ENCODE peak calls at places on chromosomes 5 and 9, in nine cellular contexts. A is lung; O is Karpas-422; P is GM23248; L is uterus; G is CD8-positive, alpha-beta memory T cell; M is mesendoderm; U is HCT116; N is CD4-positive, alpha-beta T cell. Z is an unnamed sample.

GRCh38 chr5:180367991-180368390 is 14.9 kb upstream of the GFPT2 start:
- DNase-seq in A (no peak), O (no peak), P (no peak), L (no peak), G (no peak), M (no peak), U (no peak), N (no peak), Z (no peak)

GRCh38 chr5:160134332-160134731 is 15.1 kb upstream of the PWWP2A start:
- DNase-seq in A (no peak), O (no peak), P (no peak), L (no peak), G (no peak), M (no peak), U (no peak), N (no peak), Z (no peak)

GRCh38 chr5:73232266-73233041 is 59.5 kb downstream of the TMEM174 start:
- DNase-seq in A (no peak), O (no peak), P (peak), L (no peak), G (no peak), M (peak), U (no peak), N (no peak), Z (no peak)

GRCh38 chr9:18747590-18747989 is 273.6 kb downstream of the ADAMTSL1 start:
- DNase-seq in A (no peak), O (no peak), P (peak), L (no peak), G (no peak), M (no peak), U (no peak), N (no peak), Z (peak)

GRCh38 chr5:177133845-177134652 is 476 bp downstream of the NSD1 start:
- DNase-seq in A (peak), O (peak), P (peak), L (peak), G (peak), M (peak), U (no peak), N (peak), Z (peak)

GRCh38 chr9:35684921-35685320 is 4.8 kb downstream of the TPM2 start:
- DNase-seq in A (no peak), O (no peak), P (no peak), L (no peak), G (no peak), M (no peak), U (no peak), N (no peak), Z (no peak)

GRCh38 chr5:104800440-104801048 is 1238.0 kb upstream of the NUDT12 start:
- DNase-seq in A (no peak), O (peak), P (no peak), L (no peak), G (no peak), M (peak), U (peak), N (no peak), Z (no peak)

GRCh38 chr9:88433583-88434240 is 45.5 kb downstream of the SPIN1 start:
- DNase-seq in A (no peak), O (no peak), P (peak), L (no peak), G (no peak), M (peak), U (no peak), N (no peak), Z (no peak)

GRCh38 chr9:136437839-136438547 is 1.7 kb downstream of the INPP5E start:
- DNase-seq in A (no peak), O (no peak), P (peak), L (no peak), G (no peak), M (no peak), U (no peak), N (no peak), Z (no peak)

GRCh38 chr5:6704361-6704851 is 8.8 kb upstream of the TENT4A start:
- DNase-seq in A (peak), O (no peak), P (peak), L (peak), G (no peak), M (no peak), U (no peak), N (no peak), Z (no peak)

DNA sequence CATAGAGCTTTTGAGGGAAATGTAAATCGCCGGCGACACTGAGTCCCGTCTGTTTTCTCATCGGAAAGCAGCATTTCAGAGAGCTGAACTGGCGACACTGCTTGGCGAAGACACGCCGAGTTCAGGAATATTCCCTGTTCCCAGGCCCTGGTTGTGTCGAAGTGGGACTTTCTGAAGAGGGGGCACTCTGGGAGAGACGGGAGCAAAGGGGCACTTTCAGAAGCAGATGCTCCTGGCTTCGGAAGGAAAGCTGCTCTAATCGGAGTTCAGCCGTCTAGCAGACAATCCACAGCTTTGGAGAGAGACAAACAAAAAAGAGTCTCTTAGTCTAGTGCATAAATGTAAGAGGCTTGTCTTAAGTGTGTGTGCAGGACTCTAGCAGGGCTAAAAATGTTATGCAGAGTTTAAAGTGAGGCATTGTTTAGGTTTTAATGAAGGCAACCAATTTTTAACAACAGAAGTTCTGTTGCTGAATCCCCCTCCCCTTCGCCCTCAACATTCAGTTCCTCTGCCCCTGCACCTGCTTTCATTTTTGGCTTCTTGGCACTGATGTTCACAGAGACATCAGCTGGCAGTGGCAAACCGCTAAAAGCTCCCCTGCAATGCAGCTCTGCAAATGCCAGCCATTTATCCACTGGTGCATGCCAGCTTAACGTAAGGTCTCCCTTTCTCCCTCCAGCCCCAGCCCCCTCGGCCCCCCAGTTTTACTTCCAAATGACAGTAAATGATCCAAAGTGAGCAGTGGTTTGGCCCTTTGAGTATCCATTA is 289.5 kb upstream of the MPDZ start:
- DNase-seq in A (no peak), O (no peak), P (no peak), L (no peak), G (no peak), M (peak), U (no peak), N (no peak), Z (no peak)
- H3K27ac ChIP-seq in A (peak), O (no peak), P (no peak), L (peak), G (no peak), M (no peak), U (no peak), N (no peak), Z (peak)

DNA sequence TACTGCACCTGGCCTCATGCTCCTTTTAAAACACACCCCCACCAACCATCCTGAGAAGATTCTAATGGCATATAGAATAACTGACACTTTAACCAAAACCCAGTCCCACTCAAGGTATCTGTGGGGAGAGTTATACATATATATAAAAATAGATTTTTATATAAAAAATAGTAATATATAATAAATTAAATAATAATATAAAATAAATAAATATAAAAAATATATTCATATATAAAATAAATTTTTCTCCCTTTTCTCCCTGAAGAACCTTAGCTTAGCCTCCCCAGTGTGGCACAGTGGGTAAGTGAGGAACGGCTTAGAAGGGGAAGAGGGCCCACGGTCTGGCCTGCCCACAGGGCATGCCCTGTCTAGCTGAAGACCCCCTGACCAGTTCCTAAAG is 51.1 kb upstream of the SSBP2 start:
- DNase-seq in A (no peak), O (no peak), P (no peak), L (no peak), G (no peak), M (no peak), U (no peak), N (no peak), Z (no peak)
- H3K27ac ChIP-seq in A (no peak), O (no peak), P (no peak), L (no peak), G (no peak), M (no peak), U (no peak), N (no peak), Z (no peak)

DNA sequence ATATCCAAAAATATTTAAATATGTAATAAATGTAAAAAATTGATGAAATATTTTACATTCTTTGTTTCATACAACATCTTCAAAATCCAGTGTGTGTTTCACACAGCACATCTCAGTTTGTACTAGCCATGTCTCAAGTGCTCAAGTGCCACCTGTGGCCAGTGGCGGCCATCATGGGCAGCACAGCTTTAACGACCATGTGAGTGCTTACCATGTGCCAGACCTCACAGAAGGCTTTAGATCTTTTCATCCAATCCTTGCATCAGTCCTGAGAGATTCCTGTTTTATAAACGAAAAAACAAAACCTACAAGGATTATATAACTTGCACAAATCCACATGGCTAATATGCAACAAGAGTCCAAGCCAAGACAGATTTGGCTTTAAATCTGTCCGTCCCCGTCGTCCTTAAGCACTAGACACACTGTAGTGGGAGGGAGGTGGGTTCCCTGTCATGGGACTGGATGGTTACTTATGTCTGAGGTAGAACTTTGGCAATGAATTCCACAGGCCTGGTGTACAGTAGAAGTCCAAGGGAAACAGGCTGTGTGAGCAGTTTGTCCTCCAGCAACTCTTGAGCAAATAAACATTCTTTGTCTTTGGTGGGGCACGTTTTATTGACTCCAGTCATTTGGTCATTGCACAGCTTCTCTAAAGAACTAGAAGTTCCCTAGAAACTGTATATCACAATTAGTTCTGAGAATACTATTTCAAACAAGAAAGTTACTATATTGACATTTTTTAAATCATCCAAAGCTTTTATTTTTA is 25.0 kb upstream of the F2R start:
- DNase-seq in A (no peak), O (no peak), P (peak), L (no peak), G (no peak), M (no peak), U (no peak), N (no peak), Z (peak)
- H3K27ac ChIP-seq in A (no peak), O (no peak), P (no peak), L (no peak), G (no peak), M (no peak), U (no peak), N (no peak), Z (peak)

GRCh38 chr5:140391312-140391711 is 10.3 kb upstream of the ANKHD1 start:
- DNase-seq in A (no peak), O (no peak), P (peak), L (no peak), G (no peak), M (no peak), U (no peak), N (no peak), Z (no peak)
- H3K27ac ChIP-seq in A (no peak), O (no peak), P (no peak), L (no peak), G (no peak), M (no peak), U (no peak), N (no peak), Z (no peak)

DNA sequence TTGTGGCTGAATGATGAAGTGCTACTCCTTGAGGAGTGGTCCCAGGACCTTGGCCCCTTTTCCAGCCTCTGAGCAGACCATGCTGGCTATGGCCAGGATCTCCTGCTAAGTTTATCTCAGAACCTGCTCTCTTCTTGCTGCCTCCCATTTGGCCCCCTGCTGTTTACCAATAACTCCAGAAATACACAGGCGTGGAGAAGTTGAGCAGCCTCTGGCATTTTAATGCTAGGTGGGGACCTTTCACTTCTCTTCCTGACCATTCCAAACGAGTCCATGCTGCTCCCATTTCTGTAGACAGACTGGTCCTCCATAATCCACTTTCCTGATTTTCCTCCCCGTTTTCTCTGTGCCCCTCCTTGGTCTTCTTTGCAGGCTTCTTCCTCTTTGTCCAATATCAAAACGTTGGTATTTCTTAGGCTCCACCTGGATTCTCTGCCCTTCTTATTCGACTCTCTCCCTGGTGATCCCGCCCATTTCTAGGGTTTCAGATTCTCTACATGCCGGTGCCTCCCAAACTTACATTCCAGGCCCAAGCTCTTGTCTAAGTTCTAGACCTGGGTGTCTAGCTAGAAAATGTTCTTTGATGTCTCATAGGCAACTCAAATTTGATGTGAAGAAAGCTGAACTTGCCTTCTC is 33.4 kb upstream of the TNFAIP8 start:
- DNase-seq in A (no peak), O (no peak), P (no peak), L (no peak), G (no peak), M (peak), U (no peak), N (no peak), Z (no peak)
- H3K27ac ChIP-seq in A (no peak), O (no peak), P (no peak), L (no peak), G (peak), M (no peak), U (peak), N (peak), Z (no peak)